ENCODE peak calls at places on chromosome 13, in six cellular contexts. J is IMR-90, M is PC-9, Q is spleen, V is AG04450, O is breast epithelium. E is an unnamed sample. For H3K9me3, the result is how much of the 10 kb centered on the place peaks cover.

GRCh38 chr13:75307370-75307984 is 174.5 kb downstream of the TBC1D4 start:
- DNase-seq in O (no peak), V (no peak), Q (no peak), M (no peak), J (peak), E (no peak)

GRCh38 chr13:50451609-50452008 is 391.9 kb downstream of the DLEU7 start:
- DNase-seq in Q (no peak), V (no peak), O (no peak), M (no peak), J (no peak), E (no peak)

GRCh38 chr13:93066187-93066586 is 160.4 kb upstream of the GPC6 start:
- DNase-seq in J (peak), Q (no peak), O (no peak), M (no peak), V (peak), E (no peak)

GRCh38 chr13:45417790-45418534 is at the start of gene SLC25A30:
- DNase-seq in M (peak), J (peak), O (peak), V (peak), Q (peak), E (peak)

GRCh38 chr13:94362411-94362909 is 117.0 kb downstream of the DCT start:
- DNase-seq in O (no peak), M (peak), V (peak), Q (no peak), J (peak), E (peak)

GRCh38 chr13:66520511-66521390 is 709.4 kb downstream of the PCDH9 start:
- DNase-seq in V (no peak), J (no peak), O (no peak), Q (no peak), M (no peak), E (no peak)

GRCh38 chr13:48253849-48254248 is 20.8 kb downstream of the ITM2B start:
- DNase-seq in M (no peak), O (no peak), Q (no peak), V (no peak), J (no peak), E (no peak)

GRCh38 chr13:108629988-108630387 is 577 bp downstream of the MYO16 start:
- DNase-seq in O (no peak), V (no peak), Q (no peak), M (no peak), J (no peak), E (no peak)

GRCh38 chr13:37679043-37679442 is 80.5 kb upstream of the POSTN start:
- DNase-seq in V (no peak), M (no peak), Q (no peak), O (no peak), J (no peak), E (no peak)

GRCh38 chr13:33865945-33866344 is 48.0 kb downstream of the RFC3 start:
- DNase-seq in O (no peak), V (no peak), Q (no peak), J (no peak), M (no peak), E (no peak)

GRCh38 chr13:100014621-100015020 is 33.0 kb downstream of the ZIC2 start:
- DNase-seq in Q (no peak), O (no peak), J (no peak), M (no peak), V (no peak), E (no peak)

GRCh38 chr13:94305463-94305862 is 174.0 kb downstream of the DCT start:
- DNase-seq in J (peak), O (no peak), Q (no peak), M (no peak), V (no peak), E (no peak)

GRCh38 chr13:28494861-28495585 is at the start of gene FLT1:
- DNase-seq in V (no peak), Q (peak), M (no peak), O (no peak), J (peak), E (no peak)

GRCh38 chr13:44249439-44249838 is 124.2 kb upstream of the SERP2 start:
- DNase-seq in J (peak), V (peak), M (no peak), O (peak), Q (no peak), E (no peak)

GRCh38 chr13:44054525-44054924 is 174.8 kb downstream of the LACC1 start:
- DNase-seq in J (no peak), O (no peak), V (no peak), M (no peak), Q (no peak), E (no peak)

GRCh38 chr13:112861876-112862615 is 107.0 kb upstream of the MCF2L start:
- DNase-seq in J (no peak), M (no peak), Q (peak), O (no peak), V (no peak), E (no peak)

GRCh38 chr13:74026753-74027152 is 107.5 kb downstream of the KLF12 start:
- DNase-seq in O (no peak), M (peak), V (no peak), J (peak), Q (peak), E (no peak)

GRCh38 chr13:21580736-21581135 is 23.2 kb downstream of the MICU2 start:
- DNase-seq in M (no peak), V (no peak), J (no peak), Q (no peak), O (no peak), E (no peak)

GRCh38 chr13:111474136-111475002 is 153.9 kb downstream of the TEX29 start:
- DNase-seq in V (peak), M (peak), J (peak), Q (no peak), O (no peak), E (no peak)

GRCh38 chr13:61414686-61415664 is 674 bp downstream of the PCDH20 start:
- DNase-seq in O (peak), V (no peak), J (no peak), M (peak), Q (peak), E (no peak)

GRCh38 chr13:49097374-49097773 is 121.7 kb downstream of the FNDC3A start:
- DNase-seq in J (peak), O (no peak), M (no peak), V (peak), Q (no peak), E (no peak)

GRCh38 chr13:87094646-87095045 is 576.5 kb upstream of the SLITRK5 start:
- DNase-seq in J (no peak), O (no peak), Q (no peak), V (no peak), M (no peak), E (no peak)

GRCh38 chr13:92913840-92914239 is 312.8 kb upstream of the GPC6 start:
- DNase-seq in J (no peak), O (no peak), M (no peak), V (no peak), Q (no peak), E (no peak)

GRCh38 chr13:44618326-44618725 is 42.2 kb upstream of the TSC22D1 start:
- DNase-seq in J (peak), O (no peak), Q (no peak), V (no peak), M (no peak), E (no peak)

GRCh38 chr13:30510091-30510490 is 44.4 kb upstream of the HMGB1 start:
- DNase-seq in J (no peak), O (no peak), V (no peak), M (no peak), Q (no peak), E (no peak)

GRCh38 chr13:26529441-26529840 is 28.0 kb upstream of the WASF3 start:
- DNase-seq in M (peak), O (no peak), V (peak), Q (no peak), J (peak), E (no peak)

GRCh38 chr13:49435992-49436391 is 7.9 kb downstream of the CAB39L start:
- DNase-seq in M (no peak), J (peak), Q (no peak), O (no peak), V (no peak), E (no peak)

GRCh38 chr13:31011193-31011860 is 78.9 kb downstream of the TEX26 start:
- DNase-seq in J (no peak), O (no peak), V (no peak), Q (no peak), M (no peak), E (no peak)

GRCh38 chr13:95564091-95564490 is 11.6 kb downstream of the CLDN10 start:
- DNase-seq in J (no peak), M (no peak), Q (no peak), O (no peak), V (no peak), E (no peak)

GRCh38 chr13:109737606-109738005 is 48.8 kb downstream of the IRS2 start:
- DNase-seq in M (peak), V (no peak), J (peak), O (no peak), Q (no peak), E (no peak)

GRCh38 chr13:48908381-48909087 is 67.2 kb upstream of the FNDC3A start:
- DNase-seq in J (peak), O (no peak), Q (no peak), V (no peak), M (no peak), E (no peak)

GRCh38 chr13:107864543-107865460 is 350.5 kb downstream of the LIG4 start:
- DNase-seq in M (no peak), O (no peak), V (peak), J (peak), Q (no peak), E (no peak)

GRCh38 chr13:42808572-42808971 is 27.2 kb downstream of the FAM216B start:
- DNase-seq in O (no peak), V (no peak), Q (no peak), J (peak), M (no peak), E (no peak)

GRCh38 chr13:109874921-109875454 is 88.6 kb upstream of the IRS2 start:
- DNase-seq in V (no peak), Q (no peak), J (peak), O (no peak), M (peak), E (no peak)

GRCh38 chr13:109401891-109402290 is 384.5 kb downstream of the IRS2 start:
- DNase-seq in V (no peak), M (no peak), J (no peak), Q (no peak), O (no peak), E (no peak)

GRCh38 chr13:52695856-52696255 is 43.2 kb downstream of the SUGT1 start:
- DNase-seq in Q (no peak), V (peak), M (no peak), J (peak), O (no peak), E (no peak)

GRCh38 chr13:97030705-97031452 is 36.6 kb upstream of the OXGR1 start:
- DNase-seq in V (peak), O (no peak), J (peak), Q (no peak), M (peak), E (no peak)

GRCh38 chr13:112761701-112762689 is 72.2 kb downstream of the ATP11A start:
- DNase-seq in Q (peak), V (no peak), O (no peak), J (peak), M (peak), E (no peak)

GRCh38 chr13:46324976-46325375 is 62.1 kb downstream of the RUBCNL start:
- DNase-seq in J (no peak), V (no peak), M (no peak), Q (no peak), O (no peak), E (no peak)

GRCh38 chr13:109348514-109349340 is 437.7 kb downstream of the IRS2 start:
- DNase-seq in M (no peak), O (no peak), J (peak), Q (no peak), V (no peak), E (no peak)

GRCh38 chr13:114092468-114092867 is 40.0 kb downstream of the RASA3 start:
- DNase-seq in O (no peak), V (no peak), J (no peak), M (no peak), Q (no peak), E (no peak)

GRCh38 chr13:114089751-114090400 is 42.5 kb downstream of the RASA3 start:
- DNase-seq in V (no peak), J (no peak), Q (no peak), O (peak), M (no peak), E (no peak)

GRCh38 chr13:114089341-114089740 is 43.1 kb downstream of the RASA3 start:
- DNase-seq in Q (no peak), V (no peak), O (no peak), J (no peak), M (no peak), E (no peak)

GRCh38 chr13:114088863-114089262 is 43.6 kb downstream of the RASA3 start:
- DNase-seq in O (peak), M (no peak), V (no peak), Q (no peak), J (no peak), E (no peak)

DNA sequence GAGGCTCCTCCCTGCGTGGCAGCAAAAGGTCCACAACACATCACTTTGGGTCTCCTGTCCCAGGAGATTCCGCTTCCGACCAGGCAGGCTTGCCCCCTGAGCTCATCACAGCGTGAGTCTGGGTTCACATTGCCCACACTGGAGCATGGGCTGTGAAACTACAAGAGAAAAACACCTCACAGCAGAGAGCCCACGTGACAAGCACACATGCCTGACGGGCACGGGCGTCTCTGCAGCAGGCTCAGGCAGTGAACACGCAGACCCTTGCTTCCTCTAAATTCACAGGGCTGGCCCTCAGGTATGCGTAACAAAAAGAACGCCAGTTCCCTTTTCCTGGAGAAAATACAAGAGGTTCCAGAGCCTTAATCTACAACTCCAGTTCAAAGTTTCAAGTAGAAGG is 41.9 kb downstream of the RASA3 start:
- DNase-seq in Q (no peak), M (no peak), V (no peak), J (no peak), O (peak), E (no peak)
- H3K9me3 ChIP-seq in Q (under half), M (under half), V (under half), J (under half), O (under half), E (under half)

GRCh38 chr13:23683084-23683483 is 112.9 kb downstream of the TNFRSF19 start:
- DNase-seq in M (no peak), Q (no peak), V (no peak), J (no peak), O (no peak), E (no peak)
- H3K9me3 ChIP-seq in M (under half), Q (under half), V (under half), J (under half), O (under half), E (under half)

GRCh38 chr13:78131811-78132210 is 213.2 kb upstream of the EDNRB start:
- DNase-seq in V (no peak), J (peak), O (no peak), Q (no peak), M (no peak), E (no peak)
- H3K9me3 ChIP-seq in V (under half), J (under half), O (under half), Q (under half), M (under half), E (under half)

DNA sequence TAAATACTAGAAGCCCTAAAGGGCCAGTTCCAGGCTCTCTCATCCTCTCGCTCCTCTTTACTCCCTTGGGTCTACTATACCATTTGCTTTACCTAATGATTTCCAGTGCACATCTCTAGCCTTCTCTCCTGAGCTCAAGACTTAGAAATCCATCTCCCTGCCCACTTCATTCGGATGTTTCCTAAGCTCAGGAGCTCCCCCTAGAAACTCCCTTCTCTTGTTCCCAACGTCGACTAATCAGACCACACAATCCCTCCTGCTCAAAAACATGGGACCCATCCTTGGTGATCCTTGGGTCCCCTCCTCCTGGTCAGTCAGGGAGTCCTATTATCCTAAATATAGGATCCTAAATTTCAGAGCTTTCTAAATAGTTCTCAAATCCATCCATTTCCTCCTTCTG is 21.1 kb upstream of the STK24 start:
- DNase-seq in V (no peak), J (no peak), Q (no peak), O (no peak), M (no peak), E (no peak)
- H3K9me3 ChIP-seq in V (under half), J (under half), Q (under half), O (under half), M (under half), E (under half)

GRCh38 chr13:19060311-19061002 is 121.2 kb downstream of the TUBA3C start:
- DNase-seq in O (no peak), V (no peak), Q (no peak), M (no peak), J (no peak), E (no peak)
- H3K9me3 ChIP-seq in O (under half), V (half or more), Q (under half), M (under half), J (half or more), E (under half)

GRCh38 chr13:83221813-83222241 is 660.4 kb downstream of the SLITRK1 start:
- DNase-seq in J (peak), V (peak), M (no peak), O (no peak), Q (no peak), E (no peak)

GRCh38 chr13:83216521-83217245 is 665.6 kb downstream of the SLITRK1 start:
- DNase-seq in J (peak), V (peak), M (no peak), Q (no peak), O (no peak), E (no peak)

GRCh38 chr13:83221256-83221655 is 661.0 kb downstream of the SLITRK1 start:
- DNase-seq in J (no peak), V (no peak), Q (no peak), O (no peak), M (no peak), E (no peak)

GRCh38 chr13:83220241-83220640 is 662.0 kb downstream of the SLITRK1 start:
- DNase-seq in M (no peak), V (no peak), O (no peak), J (peak), Q (no peak), E (no peak)

GRCh38 chr13:83219832-83220231 is 662.4 kb downstream of the SLITRK1 start:
- DNase-seq in Q (no peak), V (no peak), J (no peak), O (no peak), M (no peak), E (no peak)
- H3K9me3 ChIP-seq in Q (under half), V (under half), J (under half), O (under half), M (under half), E (under half)

DNA sequence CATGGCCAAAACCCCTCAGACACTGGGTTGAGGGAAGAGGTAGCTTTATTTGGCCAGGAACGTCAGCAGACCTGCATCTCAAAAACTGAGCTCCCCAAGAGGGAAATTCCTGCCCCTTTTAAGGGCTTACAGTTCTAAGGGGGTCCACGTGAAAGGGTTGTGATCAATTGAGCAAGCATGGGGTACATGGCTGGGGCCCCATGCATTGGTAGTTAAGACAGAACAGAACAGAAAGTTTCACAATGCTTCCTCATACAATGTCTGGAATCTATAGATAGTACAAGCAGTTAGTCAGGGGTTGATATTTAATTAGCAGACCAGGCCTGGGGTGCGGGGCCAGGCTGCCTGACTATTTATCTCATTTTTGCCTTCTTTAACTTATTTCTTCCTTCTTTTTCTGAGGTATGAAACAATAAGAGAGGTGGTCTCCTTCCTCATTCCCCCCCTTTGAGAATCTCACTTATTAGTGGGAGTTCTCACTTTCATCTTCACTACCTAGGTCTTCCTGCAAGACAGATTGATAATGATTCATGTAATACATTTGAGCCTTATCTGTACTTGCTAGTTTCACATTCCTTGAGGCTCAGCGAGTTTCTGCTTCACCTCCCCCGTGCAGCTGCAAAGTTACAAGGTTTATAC is 84.8 kb downstream of the SLC25A15 start:
- DNase-seq in M (no peak), V (no peak), J (no peak), Q (no peak), O (no peak), E (no peak)
- H3K9me3 ChIP-seq in M (under half), V (under half), J (under half), Q (half or more), O (half or more), E (under half)

GRCh38 chr13:105579821-105580707 is 955.4 kb downstream of the EFNB2 start:
- DNase-seq in J (no peak), M (no peak), O (no peak), Q (no peak), V (no peak), E (no peak)
- H3K9me3 ChIP-seq in J (under half), M (under half), O (under half), Q (under half), V (under half), E (under half)

DNA sequence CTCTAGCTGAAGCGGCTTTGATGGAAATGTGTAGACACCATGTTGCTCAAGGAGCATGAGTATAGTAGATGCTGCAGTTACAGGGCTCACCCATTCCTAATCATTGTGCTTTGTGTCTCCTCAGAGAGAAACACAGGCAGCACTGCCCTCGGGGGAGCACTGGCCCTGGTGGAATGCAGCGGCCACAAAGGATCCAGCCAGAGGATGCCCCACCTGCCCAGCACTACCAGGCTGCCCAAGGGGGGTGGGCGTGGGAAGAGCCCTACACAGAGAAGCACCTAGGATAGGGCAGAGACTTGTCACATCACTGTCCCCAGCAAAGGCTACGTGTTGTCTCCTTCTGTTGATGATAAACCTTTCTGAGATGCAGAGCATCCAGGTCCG is 9.0 kb downstream of the TUBA3C start:
- DNase-seq in V (no peak), Q (peak), M (no peak), J (no peak), O (no peak), E (no peak)
- H3K9me3 ChIP-seq in V (half or more), Q (under half), M (under half), J (under half), O (under half), E (under half)

E was measured in esophagus squamous epithelium.